ENCODE peak calls at places on chromosomes 3 and 15, in five cellular contexts. One of them, this sample, is unnamed.

GRCh38 chr3:111031538-111031937 is 40.1 kb upstream of the NECTIN3 start:
- DNase-seq in C1 segment of cervical spinal cord: no peak
- DNase-seq in stimulated activated CD4-positive, alpha-beta T cell treated with anti-CD3 and anti-CD28 coated beads, Interleukin-4, amount 100 ng/mL, for 24 hours: no peak
- DNase-seq in cardiac muscle cell: no peak
- DNase-seq in SIG-M5: no peak
- DNase-seq in this sample: no peak

GRCh38 chr3:86269364-86270155 is 721.4 kb downstream of the VGLL3 start:
- DNase-seq in C1 segment of cervical spinal cord: no peak
- DNase-seq in stimulated activated CD4-positive, alpha-beta T cell treated with anti-CD3 and anti-CD28 coated beads, Interleukin-4, amount 100 ng/mL, for 24 hours: no peak
- DNase-seq in cardiac muscle cell: no peak
- DNase-seq in SIG-M5: no peak
- DNase-seq in this sample: no peak

GRCh38 chr3:43162573-43163084 is 56.8 kb upstream of the POMGNT2 start:
- DNase-seq in C1 segment of cervical spinal cord: no peak
- DNase-seq in stimulated activated CD4-positive, alpha-beta T cell treated with anti-CD3 and anti-CD28 coated beads, Interleukin-4, amount 100 ng/mL, for 24 hours: peak; percentile 27
- DNase-seq in cardiac muscle cell: no peak
- DNase-seq in SIG-M5: no peak
- DNase-seq in this sample: no peak

GRCh38 chr3:42702066-42702951 is at the start of gene HHATL:
- DNase-seq in C1 segment of cervical spinal cord: no peak
- DNase-seq in stimulated activated CD4-positive, alpha-beta T cell treated with anti-CD3 and anti-CD28 coated beads, Interleukin-4, amount 100 ng/mL, for 24 hours: no peak
- DNase-seq in cardiac muscle cell: peak; percentile 68
- DNase-seq in SIG-M5: no peak
- DNase-seq in this sample: no peak

GRCh38 chr3:159236306-159236705 is 434.5 kb downstream of the MFSD1 start:
- DNase-seq in C1 segment of cervical spinal cord: no peak
- DNase-seq in stimulated activated CD4-positive, alpha-beta T cell treated with anti-CD3 and anti-CD28 coated beads, Interleukin-4, amount 100 ng/mL, for 24 hours: no peak
- DNase-seq in cardiac muscle cell: no peak
- DNase-seq in SIG-M5: no peak
- DNase-seq in this sample: no peak

GRCh38 chr3:127668906-127669305 is 3.8 kb upstream of the ABTB1 start:
- DNase-seq in C1 segment of cervical spinal cord: no peak
- DNase-seq in stimulated activated CD4-positive, alpha-beta T cell treated with anti-CD3 and anti-CD28 coated beads, Interleukin-4, amount 100 ng/mL, for 24 hours: no peak
- DNase-seq in cardiac muscle cell: no peak
- DNase-seq in SIG-M5: no peak
- DNase-seq in this sample: no peak

GRCh38 chr15:25375557-25375956 is 63.3 kb downstream of the UBE3A start:
- DNase-seq in C1 segment of cervical spinal cord: no peak
- DNase-seq in stimulated activated CD4-positive, alpha-beta T cell treated with anti-CD3 and anti-CD28 coated beads, Interleukin-4, amount 100 ng/mL, for 24 hours: no peak
- DNase-seq in cardiac muscle cell: no peak
- DNase-seq in SIG-M5: no peak
- DNase-seq in this sample: no peak

GRCh38 chr3:3281024-3281423 is 101.5 kb upstream of the CRBN start:
- DNase-seq in C1 segment of cervical spinal cord: no peak
- DNase-seq in stimulated activated CD4-positive, alpha-beta T cell treated with anti-CD3 and anti-CD28 coated beads, Interleukin-4, amount 100 ng/mL, for 24 hours: no peak
- DNase-seq in cardiac muscle cell: no peak
- DNase-seq in SIG-M5: no peak
- DNase-seq in this sample: no peak

GRCh38 chr15:74314897-74315438 is 52.5 kb downstream of the CYP11A1 start:
- DNase-seq in C1 segment of cervical spinal cord: no peak
- DNase-seq in stimulated activated CD4-positive, alpha-beta T cell treated with anti-CD3 and anti-CD28 coated beads, Interleukin-4, amount 100 ng/mL, for 24 hours: peak; percentile 17
- DNase-seq in cardiac muscle cell: no peak
- DNase-seq in SIG-M5: no peak
- DNase-seq in this sample: peak; percentile 71

GRCh38 chr3:43919067-43919466 is 228.3 kb downstream of the ABHD5 start:
- DNase-seq in C1 segment of cervical spinal cord: no peak
- DNase-seq in stimulated activated CD4-positive, alpha-beta T cell treated with anti-CD3 and anti-CD28 coated beads, Interleukin-4, amount 100 ng/mL, for 24 hours: no peak
- DNase-seq in cardiac muscle cell: no peak
- DNase-seq in SIG-M5: no peak
- DNase-seq in this sample: no peak

GRCh38 chr3:146390967-146391366 is 78.4 kb downstream of the PLSCR2 start:
- DNase-seq in C1 segment of cervical spinal cord: no peak
- DNase-seq in stimulated activated CD4-positive, alpha-beta T cell treated with anti-CD3 and anti-CD28 coated beads, Interleukin-4, amount 100 ng/mL, for 24 hours: no peak
- DNase-seq in cardiac muscle cell: no peak
- DNase-seq in SIG-M5: no peak
- DNase-seq in this sample: no peak

GRCh38 chr15:69413822-69414701 is at the start of gene KIF23:
- DNase-seq in C1 segment of cervical spinal cord: peak; percentile 31
- DNase-seq in stimulated activated CD4-positive, alpha-beta T cell treated with anti-CD3 and anti-CD28 coated beads, Interleukin-4, amount 100 ng/mL, for 24 hours: peak; percentile 92
- DNase-seq in cardiac muscle cell: peak; percentile 95
- DNase-seq in SIG-M5: peak; percentile 77
- DNase-seq in this sample: peak; percentile 95

GRCh38 chr3:10185804-10186762 is 21.4 kb downstream of the IRAK2 start:
- DNase-seq in C1 segment of cervical spinal cord: no peak
- DNase-seq in stimulated activated CD4-positive, alpha-beta T cell treated with anti-CD3 and anti-CD28 coated beads, Interleukin-4, amount 100 ng/mL, for 24 hours: no peak
- DNase-seq in cardiac muscle cell: no peak
- DNase-seq in SIG-M5: no peak
- DNase-seq in this sample: no peak

GRCh38 chr3:156888576-156888975 is 62.4 kb downstream of the LEKR1 start:
- DNase-seq in C1 segment of cervical spinal cord: no peak
- DNase-seq in stimulated activated CD4-positive, alpha-beta T cell treated with anti-CD3 and anti-CD28 coated beads, Interleukin-4, amount 100 ng/mL, for 24 hours: no peak
- DNase-seq in cardiac muscle cell: no peak
- DNase-seq in SIG-M5: no peak
- DNase-seq in this sample: no peak

GRCh38 chr3:57079221-57079831 is 18.9 kb downstream of the SPATA12 start:
- DNase-seq in C1 segment of cervical spinal cord: peak; percentile 16
- DNase-seq in stimulated activated CD4-positive, alpha-beta T cell treated with anti-CD3 and anti-CD28 coated beads, Interleukin-4, amount 100 ng/mL, for 24 hours: no peak
- DNase-seq in cardiac muscle cell: peak; percentile 86
- DNase-seq in SIG-M5: no peak
- DNase-seq in this sample: peak; percentile 73

GRCh38 chr15:71448688-71449114 is 333.4 kb downstream of the THSD4 start:
- DNase-seq in C1 segment of cervical spinal cord: no peak
- DNase-seq in stimulated activated CD4-positive, alpha-beta T cell treated with anti-CD3 and anti-CD28 coated beads, Interleukin-4, amount 100 ng/mL, for 24 hours: peak; percentile 6
- DNase-seq in cardiac muscle cell: peak; percentile 74
- DNase-seq in SIG-M5: no peak
- DNase-seq in this sample: peak; percentile 19

GRCh38 chr3:195249057-195249770 is 21.7 kb downstream of the XXYLT1 start:
- DNase-seq in C1 segment of cervical spinal cord: no peak
- DNase-seq in stimulated activated CD4-positive, alpha-beta T cell treated with anti-CD3 and anti-CD28 coated beads, Interleukin-4, amount 100 ng/mL, for 24 hours: no peak
- DNase-seq in cardiac muscle cell: no peak
- DNase-seq in SIG-M5: no peak
- DNase-seq in this sample: no peak

GRCh38 chr3:65671004-65671403 is 367.7 kb downstream of the MAGI1 start:
- DNase-seq in C1 segment of cervical spinal cord: no peak
- DNase-seq in stimulated activated CD4-positive, alpha-beta T cell treated with anti-CD3 and anti-CD28 coated beads, Interleukin-4, amount 100 ng/mL, for 24 hours: no peak
- DNase-seq in cardiac muscle cell: no peak
- DNase-seq in SIG-M5: no peak
- DNase-seq in this sample: no peak

GRCh38 chr15:90513448-90513847 is 16.3 kb upstream of the CRTC3 start:
- DNase-seq in C1 segment of cervical spinal cord: no peak
- DNase-seq in stimulated activated CD4-positive, alpha-beta T cell treated with anti-CD3 and anti-CD28 coated beads, Interleukin-4, amount 100 ng/mL, for 24 hours: no peak
- DNase-seq in cardiac muscle cell: no peak
- DNase-seq in SIG-M5: no peak
- DNase-seq in this sample: no peak

GRCh38 chr3:49173792-49174170 is 2.4 kb downstream of the KLHDC8B start:
- DNase-seq in C1 segment of cervical spinal cord: no peak
- DNase-seq in stimulated activated CD4-positive, alpha-beta T cell treated with anti-CD3 and anti-CD28 coated beads, Interleukin-4, amount 100 ng/mL, for 24 hours: no peak
- DNase-seq in cardiac muscle cell: peak; percentile 79
- DNase-seq in SIG-M5: no peak
- DNase-seq in this sample: peak; percentile 31

GRCh38 chr3:60514866-60515265 is 736.4 kb downstream of the FHIT start:
- DNase-seq in C1 segment of cervical spinal cord: no peak
- DNase-seq in stimulated activated CD4-positive, alpha-beta T cell treated with anti-CD3 and anti-CD28 coated beads, Interleukin-4, amount 100 ng/mL, for 24 hours: no peak
- DNase-seq in cardiac muscle cell: no peak
- DNase-seq in SIG-M5: no peak
- DNase-seq in this sample: no peak

GRCh38 chr15:39501366-39501765 is 79.5 kb upstream of the THBS1 start:
- DNase-seq in C1 segment of cervical spinal cord: no peak
- DNase-seq in stimulated activated CD4-positive, alpha-beta T cell treated with anti-CD3 and anti-CD28 coated beads, Interleukin-4, amount 100 ng/mL, for 24 hours: no peak
- DNase-seq in cardiac muscle cell: peak; percentile 53
- DNase-seq in SIG-M5: no peak
- DNase-seq in this sample: no peak

GRCh38 chr3:126467611-126467955 is 8.1 kb downstream of the ZXDC start:
- DNase-seq in C1 segment of cervical spinal cord: no peak
- DNase-seq in stimulated activated CD4-positive, alpha-beta T cell treated with anti-CD3 and anti-CD28 coated beads, Interleukin-4, amount 100 ng/mL, for 24 hours: no peak
- DNase-seq in cardiac muscle cell: no peak
- DNase-seq in SIG-M5: no peak
- DNase-seq in this sample: no peak

This sample was measured in K562.